ENCODE peak calls at places on chromosomes 7 and 10, in six cellular contexts. L, R, V, A, J and Y are unnamed samples.

GRCh38 chr10:127406018-127406550 is 143.0 kb upstream of the NPS start:
- DNase-seq in L (no peak), R (no peak), V (no peak), A (no peak), J (no peak), Y (no peak)

GRCh38 chr7:101315336-101315735 is 6.3 kb downstream of the IFT22 start:
- DNase-seq in L (no peak), R (no peak), V (peak; percentile 56), A (no peak), J (peak; percentile 86), Y (no peak)

GRCh38 chr7:2094454-2095039 is 138.2 kb downstream of the MAD1L1 start:
- DNase-seq in L (no peak), R (no peak), V (no peak), A (peak; percentile 58), J (no peak), Y (no peak)

GRCh38 chr7:2971914-2972530 is 71.6 kb downstream of the CARD11 start:
- DNase-seq in L (no peak), R (no peak), V (no peak), A (no peak), J (no peak), Y (no peak)

GRCh38 chr10:122782911-122783310 is 62.7 kb downstream of the CUZD1 start:
- DNase-seq in L (no peak), R (no peak), V (no peak), A (no peak), J (no peak), Y (no peak)

GRCh38 chr7:43018446-43018845 is 86.3 kb downstream of the MRPL32 start:
- DNase-seq in L (no peak), R (no peak), V (no peak), A (no peak), J (no peak), Y (no peak)

GRCh38 chr10:18043148-18043547 is 91.4 kb downstream of the SLC39A12 start:
- DNase-seq in L (no peak), R (no peak), V (no peak), A (no peak), J (no peak), Y (peak; percentile 12)

GRCh38 chr10:47033081-47033480 is 121.9 kb downstream of the PTPN20 start:
- DNase-seq in L (no peak), R (no peak), V (no peak), A (no peak), J (no peak), Y (no peak)

GRCh38 chr10:69272620-69273019 is 5.7 kb upstream of the HK1 start:
- DNase-seq in L (no peak), R (no peak), V (no peak), A (no peak), J (no peak), Y (no peak)

GRCh38 chr7:13946181-13946580 is 43.3 kb downstream of the ETV1 start:
- DNase-seq in L (peak; percentile 66), R (no peak), V (no peak), A (no peak), J (no peak), Y (peak; percentile 11)

GRCh38 chr7:16504019-16504418 is 22.6 kb upstream of the LRRC72 start:
- DNase-seq in L (no peak), R (no peak), V (no peak), A (no peak), J (no peak), Y (no peak)

GRCh38 chr7:117269417-117269816 is 53.4 kb downstream of the WNT2 start:
- DNase-seq in L (peak; percentile 93), R (no peak), V (no peak), A (no peak), J (no peak), Y (no peak)

GRCh38 chr7:47327698-47328391 is 254.1 kb downstream of the TNS3 start:
- DNase-seq in L (no peak), R (peak; percentile 94), V (peak; percentile 61), A (peak; percentile 93), J (peak; percentile 92), Y (peak; percentile 60)

GRCh38 chr7:73577627-73578341 is 595 bp downstream of the TBL2 start:
- DNase-seq in L (no peak), R (peak; percentile 23), V (no peak), A (no peak), J (peak; percentile 37), Y (no peak)

GRCh38 chr10:43708256-43708655 is 59.6 kb upstream of the ZNF32 start:
- DNase-seq in L (no peak), R (no peak), V (no peak), A (no peak), J (no peak), Y (no peak)

GRCh38 chr7:139060838-139061237 is 25.0 kb upstream of the ZC3HAV1L start:
- DNase-seq in L (no peak), R (no peak), V (no peak), A (no peak), J (no peak), Y (no peak)

GRCh38 chr10:79139124-79139835 is 70.5 kb downstream of the ZMIZ1 start:
- DNase-seq in L (no peak), R (peak; percentile 79), V (no peak), A (no peak), J (no peak), Y (peak; percentile 87)

GRCh38 chr10:112348759-112349158 is 25.2 kb upstream of the ACSL5 start:
- DNase-seq in L (no peak), R (no peak), V (no peak), A (no peak), J (no peak), Y (no peak)

GRCh38 chr7:51539840-51540239 is 223.2 kb upstream of the COBL start:
- DNase-seq in L (no peak), R (no peak), V (no peak), A (no peak), J (no peak), Y (no peak)

GRCh38 chr10:77428776-77429395 is 208.7 kb downstream of the KCNMA1 start:
- DNase-seq in L (peak; percentile 30), R (no peak), V (peak; percentile 45), A (no peak), J (peak; percentile 79), Y (no peak)

GRCh38 chr7:159126496-159127345 is 17.9 kb downstream of the VIPR2 start:
- DNase-seq in L (no peak), R (no peak), V (no peak), A (no peak), J (no peak), Y (no peak)

GRCh38 chr7:3245721-3246120 is 55.3 kb upstream of the SDK1 start:
- DNase-seq in L (no peak), R (no peak), V (no peak), A (no peak), J (no peak), Y (no peak)

GRCh38 chr7:30563326-30563942 is 31.2 kb upstream of the GARS1 start:
- DNase-seq in L (no peak), R (no peak), V (no peak), A (no peak), J (no peak), Y (no peak)

GRCh38 chr7:74311305-74311744 is 22.1 kb downstream of the CLIP2 start:
- DNase-seq in L (no peak), R (no peak), V (no peak), A (no peak), J (no peak), Y (no peak)

GRCh38 chr10:46171661-46172060 is 115.1 kb upstream of the ANTXRL start:
- DNase-seq in L (no peak), R (no peak), V (no peak), A (no peak), J (no peak), Y (no peak)

GRCh38 chr7:31896929-31897328 is 173.3 kb downstream of the PDE1C start:
- DNase-seq in L (no peak), R (no peak), V (no peak), A (no peak), J (no peak), Y (peak; percentile 89)

GRCh38 chr7:66206909-66207240 is 1.7 kb downstream of the TPST1 start:
- DNase-seq in L (no peak), R (no peak), V (no peak), A (no peak), J (no peak), Y (no peak)

GRCh38 chr10:43667317-43667731 is 18.6 kb upstream of the ZNF32 start:
- DNase-seq in L (no peak), R (no peak), V (no peak), A (peak; percentile 78), J (peak; percentile 79), Y (no peak)

GRCh38 chr10:77592946-77593636 is 44.5 kb downstream of the KCNMA1 start:
- DNase-seq in L (peak; percentile 77), R (no peak), V (no peak), A (no peak), J (no peak), Y (peak; percentile 74)

GRCh38 chr10:122154733-122155366 is 116.2 kb upstream of the BTBD16 start:
- DNase-seq in L (no peak), R (no peak), V (peak; percentile 15), A (no peak), J (peak; percentile 64), Y (no peak)

GRCh38 chr7:28296571-28297483 is 115.5 kb upstream of the CREB5 start:
- DNase-seq in L (no peak), R (no peak), V (peak; percentile 67), A (no peak), J (peak; percentile 88), Y (no peak)

GRCh38 chr10:132521041-132521465 is 16.5 kb upstream of the INPP5A start:
- DNase-seq in L (no peak), R (peak; percentile 29), V (no peak), A (peak; percentile 74), J (no peak), Y (no peak)

GRCh38 chr10:20598590-20598989 is 298.5 kb downstream of the NEBL start:
- DNase-seq in L (peak; percentile 80), R (peak; percentile 72), V (no peak), A (no peak), J (peak; percentile 17), Y (peak; percentile 89)

GRCh38 chr7:103524042-103524907 is 78.3 kb upstream of the SLC26A5 start:
- DNase-seq in L (peak; percentile 11), R (no peak), V (no peak), A (no peak), J (peak; percentile 49), Y (no peak)

GRCh38 chr7:31074403-31074802 is 22.3 kb downstream of the ADCYAP1R1 start:
- DNase-seq in L (no peak), R (peak; percentile 75), V (no peak), A (peak; percentile 72), J (no peak), Y (no peak)

GRCh38 chr7:7920481-7920880 is 48.1 kb upstream of the GLCCI1 start:
- DNase-seq in L (no peak), R (no peak), V (no peak), A (no peak), J (peak; percentile 59), Y (no peak)

GRCh38 chr10:131178521-131178920 is 133.0 kb downstream of the TCERG1L start:
- DNase-seq in L (no peak), R (no peak), V (no peak), A (no peak), J (no peak), Y (no peak)

GRCh38 chr7:80095545-80095944 is 39.1 kb upstream of the GNAI1 start:
- DNase-seq in L (no peak), R (no peak), V (no peak), A (no peak), J (peak; percentile 23), Y (no peak)